ENCODE peak calls at places on chromosome 14, in six cellular contexts. O is uterus, Z is kidney, D is cardiac muscle cell, G is heart right ventricle, J is endodermal cell. B is an unnamed sample. For H3K9me3, the result is how much of the 10 kb centered on the place peaks cover.

GRCh38 chr14:57749267-57749666 is 116.6 kb downstream of the SLC35F4 start:
- DNase-seq in O (no peak), Z (no peak), D (peak), G (no peak), J (no peak), B (no peak)

GRCh38 chr14:104822821-104823615 is 22.1 kb downstream of the ZBTB42 start:
- DNase-seq in O (peak), Z (peak), D (no peak), G (no peak), J (peak), B (peak)

GRCh38 chr14:104049576-104050240 is 35.8 kb upstream of the ASPG start:
- DNase-seq in O (no peak), Z (no peak), D (no peak), G (no peak), J (no peak), B (no peak)

GRCh38 chr14:54818201-54819133 is 84.2 kb downstream of the GCH1 start:
- DNase-seq in O (no peak), Z (no peak), D (peak), G (no peak), J (no peak), B (no peak)

GRCh38 chr14:73634333-73634833 is 10.4 kb upstream of the DNAL1 start:
- DNase-seq in O (no peak), Z (peak), D (peak), G (peak), J (peak), B (peak)

GRCh38 chr14:47976139-47976538 is 300.7 kb upstream of the MDGA2 start:
- DNase-seq in O (no peak), Z (no peak), D (no peak), G (no peak), J (peak), B (no peak)

GRCh38 chr14:50941151-50941550 is 3.1 kb downstream of the PYGL start:
- DNase-seq in O (no peak), Z (no peak), D (peak), G (no peak), J (no peak), B (no peak)

GRCh38 chr14:89516173-89516572 is 99.1 kb upstream of the FOXN3 start:
- DNase-seq in O (no peak), Z (no peak), D (no peak), G (no peak), J (no peak), B (no peak)

GRCh38 chr14:23568600-23569310 is 1.2 kb upstream of the AP1G2 start:
- DNase-seq in O (peak), Z (peak), D (no peak), G (no peak), J (peak), B (no peak)

GRCh38 chr14:51562816-51563215 is 88.9 kb upstream of the FRMD6 start:
- DNase-seq in O (no peak), Z (no peak), D (no peak), G (no peak), J (no peak), B (no peak)

GRCh38 chr14:80215081-80215480 is 3.8 kb upstream of the DIO2 start:
- DNase-seq in O (no peak), Z (no peak), D (no peak), G (no peak), J (no peak), B (no peak)

GRCh38 chr14:105086833-105087307 is 21.6 kb upstream of the GPR132 start:
- DNase-seq in O (peak), Z (peak), D (peak), G (peak), J (peak), B (peak)

GRCh38 chr14:35944847-35945246 is 118.7 kb downstream of the BRMS1L start:
- DNase-seq in O (no peak), Z (no peak), D (no peak), G (no peak), J (peak), B (no peak)

GRCh38 chr14:61337893-61338292 is 16.5 kb downstream of the PRKCH start:
- DNase-seq in O (no peak), Z (no peak), D (no peak), G (no peak), J (no peak), B (no peak)

GRCh38 chr14:61335876-61336275 is 14.5 kb downstream of the PRKCH start:
- DNase-seq in O (no peak), Z (no peak), D (no peak), G (no peak), J (no peak), B (no peak)

GRCh38 chr14:61335049-61335448 is 13.7 kb downstream of the PRKCH start:
- DNase-seq in O (no peak), Z (no peak), D (no peak), G (no peak), J (no peak), B (no peak)

GRCh38 chr14:61341275-61342210 is 20.2 kb downstream of the PRKCH start:
- DNase-seq in O (no peak), Z (no peak), D (no peak), G (no peak), J (no peak), B (no peak)

GRCh38 chr14:61338457-61338856 is 17.1 kb downstream of the PRKCH start:
- DNase-seq in O (no peak), Z (no peak), D (no peak), G (no peak), J (no peak), B (no peak)
- H3K9me3 ChIP-seq in O (under half), Z (under half), D (under half), G (under half), J (under half), B (under half)

DNA sequence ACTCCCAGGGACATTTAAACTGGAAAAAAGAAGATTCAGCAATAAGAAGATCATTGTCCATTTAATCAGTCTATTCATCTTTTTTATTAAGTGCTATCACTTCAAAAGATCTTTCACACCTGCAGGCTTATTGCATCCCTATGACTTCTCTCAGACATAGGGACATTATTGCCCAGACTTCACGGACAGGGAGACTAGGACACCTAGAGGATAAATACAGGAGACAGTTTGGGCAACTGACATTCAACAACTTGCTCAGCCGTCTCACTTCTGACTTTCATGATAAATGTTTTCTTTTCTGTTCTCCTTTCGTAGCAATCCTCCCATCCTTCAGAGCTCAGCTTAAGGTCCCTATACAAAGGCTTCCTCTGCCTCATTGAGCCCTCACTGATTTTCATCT is 84.3 kb downstream of the TMEM30B start:
- DNase-seq in O (no peak), Z (no peak), D (no peak), G (no peak), J (no peak), B (no peak)
- TF ChIP-seq CTCF in O (no peak), Z (no peak), D (peak), G (no peak), J (peak), B (no peak)

GRCh38 chr14:102086346-102086971 is 385 bp downstream of the HSP90AA1 start:
- DNase-seq in O (peak), Z (peak), D (peak), G (peak), J (peak), B (peak)

GRCh38 chr14:102087762-102088011 is 843 bp upstream of the HSP90AA1 start:
- DNase-seq in O (no peak), Z (no peak), D (no peak), G (no peak), J (no peak), B (no peak)

GRCh38 chr14:102084931-102085330 is 1.9 kb downstream of the HSP90AA1 start:
- DNase-seq in O (no peak), Z (no peak), D (no peak), G (no peak), J (no peak), B (no peak)

GRCh38 chr14:102086972-102087761 is at the start of gene HSP90AA1:
- DNase-seq in O (peak), Z (peak), D (peak), G (peak), J (peak), B (peak)

GRCh38 chr14:102085503-102085902 is 1.3 kb downstream of the HSP90AA1 start:
- DNase-seq in O (no peak), Z (no peak), D (no peak), G (no peak), J (no peak), B (no peak)
- H3K4me3 ChIP-seq in O (peak), Z (peak), D (peak), G (peak), J (peak), B (peak)

DNA sequence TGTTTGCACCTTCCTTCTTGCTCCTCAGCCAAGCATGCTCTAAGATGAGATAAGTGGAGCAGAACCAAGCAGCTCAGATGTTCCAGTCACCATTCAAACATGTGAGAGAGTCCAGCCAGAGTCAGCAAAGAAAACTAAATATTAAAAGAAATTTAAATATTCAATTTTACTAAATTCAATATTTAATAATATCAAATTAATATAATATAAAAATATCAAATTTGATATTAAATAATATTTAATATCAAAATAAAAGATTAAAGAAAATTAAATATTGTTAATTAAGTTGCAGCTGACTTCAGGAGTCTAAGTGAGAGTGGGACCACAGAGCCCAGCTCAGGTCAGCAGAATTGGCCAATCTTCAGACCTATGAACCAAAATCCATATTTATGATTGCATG is 526.1 kb upstream of the FLRT2 start:
- DNase-seq in O (no peak), Z (no peak), D (no peak), G (no peak), J (no peak), B (no peak)
- H3K9me3 ChIP-seq in O (under half), Z (under half), D (under half), G (under half), J (under half), B (under half)

GRCh38 chr14:25406818-25407217 is 356.9 kb upstream of the STXBP6 start:
- DNase-seq in O (no peak), Z (no peak), D (peak), G (no peak), J (peak), B (no peak)
- TF ChIP-seq CTCF in O (no peak), Z (peak), D (peak), G (peak), J (peak), B (peak)

DNA sequence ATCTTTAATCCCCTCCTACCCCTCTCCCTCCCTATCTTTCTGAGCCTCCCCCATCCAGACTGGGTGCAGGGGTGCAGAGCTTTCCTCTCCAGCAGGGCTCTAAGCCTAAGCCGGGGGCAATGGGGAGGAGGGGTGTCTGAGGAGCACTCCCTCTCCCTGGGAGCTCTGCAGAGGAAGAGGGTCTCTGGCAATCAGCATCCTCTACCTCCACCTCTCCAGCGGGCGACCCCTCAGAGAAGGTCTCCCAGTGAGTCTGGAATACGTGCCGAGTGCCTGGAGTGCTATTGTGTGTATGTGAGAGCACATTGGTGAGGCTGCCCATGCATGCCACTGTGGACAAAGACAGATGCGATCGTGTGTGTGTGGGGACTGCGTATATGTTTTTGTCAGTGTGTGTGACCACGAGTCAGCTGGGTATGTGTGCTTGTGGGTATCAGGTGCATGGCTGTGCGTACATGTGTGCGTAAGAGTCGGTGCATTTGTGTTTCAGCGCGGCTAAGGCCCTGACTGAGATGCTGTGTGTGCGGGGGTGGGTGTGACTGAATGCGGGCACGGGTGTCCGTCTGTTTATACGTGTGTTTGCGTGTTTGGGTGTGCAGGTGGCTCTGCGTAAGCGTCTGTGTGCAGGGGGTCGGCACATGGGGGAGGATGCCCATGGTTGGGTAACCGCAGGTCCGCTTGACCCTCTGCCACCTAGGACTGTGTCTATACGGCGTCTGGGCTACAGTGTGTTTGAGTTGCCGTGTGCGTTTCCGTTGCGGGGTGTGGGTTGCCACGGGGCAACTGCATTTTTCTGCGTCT is 905 bp upstream of the DLK1 start:
- DNase-seq in O (no peak), Z (peak), D (no peak), G (no peak), J (peak), B (no peak)
- H3K4me3 ChIP-seq in O (no peak), Z (no peak), D (no peak), G (no peak), J (no peak), B (no peak)

DNA sequence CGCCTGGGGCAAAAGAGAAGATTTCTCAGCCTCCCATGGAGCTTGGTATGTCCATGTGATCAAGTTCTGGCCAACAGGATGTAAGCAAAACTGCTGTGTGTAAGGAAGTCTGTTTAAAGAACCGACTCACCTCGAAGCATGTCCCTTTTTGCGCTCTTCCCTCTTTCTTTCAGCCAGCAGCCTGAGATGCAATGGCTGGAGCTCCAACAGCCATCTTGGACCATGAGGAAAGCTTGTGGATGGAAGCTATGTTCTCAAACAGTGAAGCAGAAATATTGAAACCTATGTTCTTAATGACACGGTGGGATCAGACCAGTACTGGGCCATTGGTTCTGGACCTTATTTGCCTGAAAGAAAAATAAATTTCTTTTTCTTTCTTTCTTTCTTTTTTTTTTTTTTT is 82.3 kb upstream of the SLC24A4 start:
- DNase-seq in O (no peak), Z (no peak), D (no peak), G (no peak), J (no peak), B (no peak)
- H3K9me3 ChIP-seq in O (under half), Z (under half), D (under half), G (under half), J (under half), B (under half)

GRCh38 chr14:29089849-29090248 is 323.3 kb downstream of the FOXG1 start:
- DNase-seq in O (no peak), Z (no peak), D (no peak), G (no peak), J (no peak), B (no peak)

GRCh38 chr14:29085546-29085945 is 319.0 kb downstream of the FOXG1 start:
- DNase-seq in O (no peak), Z (no peak), D (peak), G (no peak), J (peak), B (no peak)
- TF ChIP-seq CTCF in O (no peak), Z (no peak), D (peak), G (no peak), J (peak), B (no peak)

GRCh38 chr14:69574266-69574953 is at the start of gene CCDC177:
- DNase-seq in O (no peak), Z (peak), D (peak), G (no peak), J (peak), B (peak)

GRCh38 chr14:69572634-69573135 is 2.0 kb downstream of the CCDC177 start:
- DNase-seq in O (no peak), Z (no peak), D (peak), G (no peak), J (no peak), B (no peak)

GRCh38 chr14:69574954-69575295 is 254 bp upstream of the CCDC177 start:
- DNase-seq in O (no peak), Z (no peak), D (no peak), G (no peak), J (no peak), B (no peak)

GRCh38 chr14:69573205-69573840 is 1.3 kb downstream of the CCDC177 start:
- DNase-seq in O (no peak), Z (peak), D (no peak), G (no peak), J (no peak), B (no peak)

DNA sequence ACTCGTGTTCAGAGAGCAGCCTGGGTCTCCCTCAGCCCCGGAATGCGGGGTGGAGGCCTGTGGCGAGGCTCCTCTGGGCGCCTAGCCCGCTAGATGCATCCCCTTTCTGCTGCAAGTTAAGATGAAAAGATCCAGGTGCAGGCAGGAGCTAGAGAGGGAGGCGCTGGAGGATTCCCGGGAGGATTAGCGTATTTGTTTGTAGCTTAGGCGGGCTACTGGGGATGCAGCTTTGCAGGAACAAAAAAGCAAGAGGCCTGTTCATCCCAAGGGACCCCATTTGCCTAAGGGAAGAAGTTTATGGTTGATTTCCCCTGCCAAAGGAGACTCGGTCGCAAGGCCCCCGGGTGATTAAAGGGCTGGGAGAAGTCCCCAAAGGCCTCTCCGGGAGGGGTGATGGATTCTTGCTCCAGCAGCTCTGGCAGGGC is 818 bp downstream of the CCDC177 start:
- DNase-seq in O (no peak), Z (no peak), D (peak), G (no peak), J (peak), B (no peak)
- H3K4me3 ChIP-seq in O (peak), Z (no peak), D (no peak), G (peak), J (peak), B (no peak)

GRCh38 chr14:106606936-106607335 is 1080.6 kb downstream of the TMEM121 start:
- DNase-seq in O (no peak), Z (no peak), D (no peak), G (no peak), J (no peak), B (no peak)

GRCh38 chr14:106610691-106611090 is 1084.3 kb downstream of the TMEM121 start:
- DNase-seq in O (no peak), Z (no peak), D (no peak), G (no peak), J (no peak), B (no peak)

GRCh38 chr14:106605548-106606448 is 1079.4 kb downstream of the TMEM121 start:
- DNase-seq in O (no peak), Z (no peak), D (no peak), G (no peak), J (peak), B (peak)
- H3K9me3 ChIP-seq in O (under half), Z (under half), D (under half), G (under half), J (half or more), B (under half)

B was measured in left lung.